ENCODE peak calls at places on chromosomes 11 and 22, in seven cellular contexts. E is K562, V is endothelial cell of umbilical vein, A is Peyer's patch, P is neuronal stem cell, L is GM23248, M is adipocyte. Z is an unnamed sample. For H3K4me1 and H3K36me3, the result is how much of the 10 kb centered on the place peaks cover.

GRCh38 chr22:37273846-37274225 is 8.5 kb upstream of the CYTH4 start:
- DNase-seq in L (no peak), V (no peak), E (no peak), P (no peak), M (no peak), A (no peak), Z (no peak)

GRCh38 chr11:114358711-114359110 is 41.6 kb downstream of the C11orf71 start:
- DNase-seq in L (peak), M (no peak), E (no peak), A (no peak), V (peak), P (no peak), Z (no peak)

GRCh38 chr22:46789992-46790391 is 27.5 kb downstream of the TBC1D22A start:
- DNase-seq in P (no peak), A (no peak), E (no peak), M (no peak), L (no peak), V (no peak), Z (no peak)

GRCh38 chr11:102269927-102270326 is 47.4 kb upstream of the BIRC3 start:
- DNase-seq in A (no peak), L (peak), V (no peak), M (peak), E (no peak), P (no peak), Z (no peak)

GRCh38 chr11:68010058-68011041 is at the start of gene ALDH3B1:
- DNase-seq in P (no peak), L (peak), E (peak), M (peak), V (peak), A (peak), Z (peak)

GRCh38 chr11:39975091-39975490 is 1484.4 kb downstream of the LRRC4C start:
- DNase-seq in A (no peak), V (no peak), E (no peak), M (no peak), P (no peak), L (no peak), Z (no peak)

GRCh38 chr11:20754957-20755356 is 85.6 kb downstream of the NELL1 start:
- DNase-seq in E (no peak), V (no peak), A (no peak), M (no peak), L (no peak), P (no peak), Z (no peak)

GRCh38 chr11:31340903-31341572 is 28.5 kb downstream of the DCDC1 start:
- DNase-seq in E (peak), L (peak), A (no peak), P (no peak), V (peak), M (peak), Z (peak)

GRCh38 chr11:104246590-104246989 is 82.6 kb upstream of the PDGFD start:
- DNase-seq in V (no peak), L (no peak), A (no peak), P (no peak), M (no peak), E (no peak), Z (no peak)

GRCh38 chr11:65954771-65955170 is 6.8 kb upstream of the SART1 start:
- DNase-seq in A (no peak), E (no peak), M (no peak), L (no peak), V (no peak), P (no peak), Z (no peak)

GRCh38 chr22:17939011-17939410 is 85.3 kb downstream of the MICAL3 start:
- DNase-seq in P (no peak), M (no peak), A (no peak), L (no peak), V (no peak), E (no peak), Z (no peak)

GRCh38 chr22:18112440-18112839 is 1.8 kb downstream of the TUBA8 start:
- DNase-seq in V (no peak), L (no peak), M (no peak), A (no peak), P (no peak), E (no peak), Z (no peak)

GRCh38 chr22:22735695-22736611 is 91.5 kb downstream of the GGTLC2 start:
- DNase-seq in A (no peak), L (no peak), V (no peak), P (no peak), M (no peak), E (peak), Z (no peak)

GRCh38 chr11:117816151-117816741 is 8.3 kb downstream of the FXYD2 start:
- DNase-seq in V (no peak), M (peak), E (peak), A (no peak), P (peak), L (peak), Z (peak)

GRCh38 chr22:46022881-46023512 is 46.0 kb upstream of the WNT7B start:
- DNase-seq in L (no peak), A (no peak), P (no peak), V (no peak), E (no peak), M (no peak), Z (no peak)

GRCh38 chr11:11635456-11635855 is 13.7 kb upstream of the GALNT18 start:
- DNase-seq in E (no peak), L (no peak), P (no peak), M (no peak), V (no peak), A (no peak), Z (no peak)

GRCh38 chr11:131770801-131771200 is 400.4 kb downstream of the NTM start:
- DNase-seq in P (no peak), E (no peak), L (peak), M (peak), A (no peak), V (no peak), Z (no peak)

GRCh38 chr11:133661867-133662266 is 129.6 kb upstream of the OPCML start:
- DNase-seq in L (no peak), V (no peak), E (no peak), M (no peak), A (no peak), P (no peak), Z (no peak)

GRCh38 chr11:61828629-61829407 is 718 bp downstream of the FADS2 start:
- DNase-seq in A (no peak), V (peak), M (peak), P (peak), L (peak), E (no peak), Z (peak)

GRCh38 chr11:61828379-61828628 is 204 bp downstream of the FADS2 start:
- DNase-seq in P (no peak), V (no peak), E (no peak), L (no peak), A (no peak), M (no peak), Z (no peak)

GRCh38 chr11:61830318-61831105 is 2.4 kb downstream of the FADS2 start:
- DNase-seq in P (no peak), V (no peak), E (no peak), M (peak), L (peak), A (no peak), Z (no peak)

GRCh38 chr11:61827573-61828378 is at the start of gene FADS2:
- DNase-seq in M (peak), L (peak), E (no peak), V (peak), P (peak), A (peak), Z (peak)

DNA sequence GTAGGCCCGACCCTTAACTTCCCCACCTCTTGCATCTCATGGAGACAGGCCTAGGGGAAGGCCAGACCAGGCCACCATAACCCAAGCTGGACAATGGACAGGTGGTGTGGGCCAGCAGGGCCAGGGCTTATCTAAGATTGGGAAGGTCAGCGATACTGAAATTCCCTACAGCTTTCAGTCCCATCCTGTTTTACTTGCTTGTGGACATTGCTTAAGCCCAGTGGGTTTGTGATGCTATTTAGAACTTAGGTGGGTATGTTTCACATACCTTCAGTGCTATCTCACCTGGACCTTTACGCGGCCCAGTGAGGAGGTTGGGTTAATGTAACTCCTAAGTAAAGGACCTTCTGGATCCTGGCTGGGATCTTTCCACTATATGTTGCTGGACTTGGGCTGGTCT is 1.7 kb downstream of the FADS2 start:
- DNase-seq in A (no peak), E (no peak), V (no peak), P (no peak), M (no peak), L (no peak), Z (no peak)
- H3K4me3 ChIP-seq in A (no peak), E (no peak), V (peak), P (peak), M (peak), L (no peak), Z (peak)

DNA sequence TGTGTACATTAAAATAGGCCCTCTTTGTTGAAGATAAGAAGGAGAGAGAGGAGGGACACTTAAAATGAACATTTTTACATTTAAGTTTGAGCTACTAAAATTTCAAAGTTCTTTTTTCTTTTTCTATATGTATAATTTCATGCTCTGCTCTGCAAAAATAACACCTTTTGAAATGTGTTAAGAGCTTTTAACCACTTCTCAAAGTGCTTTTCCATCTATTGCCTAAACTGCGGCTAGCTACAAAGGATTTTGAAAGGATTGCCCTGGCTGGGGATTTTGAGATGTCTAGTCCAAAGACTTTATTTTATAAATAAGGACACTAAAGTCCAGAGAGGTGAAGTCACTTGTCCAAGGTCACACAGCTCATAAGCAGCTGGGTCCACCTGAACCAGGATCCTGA is 138.5 kb downstream of the CCDC81 start:
- DNase-seq in L (no peak), V (no peak), A (no peak), E (no peak), P (no peak), M (no peak), Z (no peak)
- H3K4me1 ChIP-seq in L (under half), V (half or more), A (under half), E (under half), P (under half), M (half or more), Z (under half)

GRCh38 chr22:32852346-32853251 is 51.1 kb downstream of the TIMP3 start:
- DNase-seq in A (no peak), M (peak), E (peak), L (no peak), P (no peak), V (no peak), Z (peak)
- H3K36me3 ChIP-seq in A (under half), M (half or more), E (under half), L (half or more), P (under half), V (under half), Z (under half)

GRCh38 chr11:77191823-77192495 is 63.9 kb downstream of the MYO7A start:
- DNase-seq in A (peak), V (no peak), P (peak), M (peak), E (peak), L (peak), Z (peak)
- H3K4me3 ChIP-seq in A (no peak), V (no peak), P (no peak), M (no peak), E (peak), L (peak), Z (no peak)

GRCh38 chr22:50622723-50623327 is 5.1 kb downstream of the ARSA start:
- DNase-seq in P (no peak), E (no peak), M (no peak), V (no peak), L (no peak), A (peak), Z (no peak)
- H3K4me1 ChIP-seq in P (under half), E (under half), M (under half), V (under half), L (under half), A (under half), Z (under half)